ENCODE peak calls at places on chromosomes 7 and 10, in six cellular contexts. U is NCI-H1417; Y is stimulated activated CD4-positive, alpha-beta T cell treated with anti-CD3 and anti-CD28 coated beads, Interleukin-12 subunit alpha, Interleukin-12 subunit beta, amount 100 ng/mL, for 48 hours; C is occipital lobe; J is activated CD4-positive, alpha-beta T cell treated with anti-CD3 and anti-CD28 coated beads, Interleukin-2, amount 50 U/mL, for 24 hours; L is astrocyte. I is an unnamed sample.

GRCh38 chr7:72408966-72409637 is 3.0 kb downstream of the CALN1 start:
- DNase-seq in U (no peak), Y (no peak), C (no peak), J (no peak), L (no peak), I (no peak)

GRCh38 chr10:72794260-72794659 is 99.3 kb upstream of the OIT3 start:
- DNase-seq in U (no peak), Y (no peak), C (no peak), J (no peak), L (no peak), I (no peak)

GRCh38 chr10:99370993-99371392 is 41.8 kb downstream of the CNNM1 start:
- DNase-seq in U (no peak), Y (no peak), C (no peak), J (no peak), L (peak), I (no peak)

GRCh38 chr10:125093199-125093841 is 67.0 kb downstream of the CTBP2 start:
- DNase-seq in U (no peak), Y (no peak), C (no peak), J (no peak), L (peak), I (no peak)

GRCh38 chr7:114930107-114930521 is 8.2 kb downstream of the MDFIC start:
- DNase-seq in U (no peak), Y (no peak), C (no peak), J (no peak), L (no peak), I (no peak)

GRCh38 chr10:43221419-43222293 is 45.2 kb downstream of the RASGEF1A start:
- DNase-seq in U (no peak), Y (no peak), C (no peak), J (no peak), L (no peak), I (no peak)

GRCh38 chr10:46545861-46546590 is 10.4 kb downstream of the GPRIN2 start:
- DNase-seq in U (no peak), Y (no peak), C (no peak), J (no peak), L (no peak), I (no peak)

GRCh38 chr7:28297821-28298439 is 114.4 kb upstream of the CREB5 start:
- DNase-seq in U (no peak), Y (no peak), C (no peak), J (no peak), L (no peak), I (peak)

GRCh38 chr7:92133737-92134270 is 473 bp downstream of the CYP51A1 start:
- DNase-seq in U (peak), Y (peak), C (peak), J (peak), L (peak), I (peak)

GRCh38 chr10:28453926-28454325 is 79.0 kb upstream of the WAC start:
- DNase-seq in U (no peak), Y (no peak), C (no peak), J (no peak), L (no peak), I (no peak)

GRCh38 chr10:69439813-69440506 is 11.3 kb upstream of the TSPAN15 start:
- DNase-seq in U (peak), Y (no peak), C (no peak), J (no peak), L (no peak), I (no peak)

GRCh38 chr10:119479048-119479394 is 63.5 kb downstream of the RGS10 start:
- DNase-seq in U (no peak), Y (no peak), C (no peak), J (no peak), L (no peak), I (no peak)

GRCh38 chr10:77687018-77687417 is 49.4 kb upstream of the KCNMA1 start:
- DNase-seq in U (no peak), Y (no peak), C (no peak), J (no peak), L (no peak), I (no peak)

GRCh38 chr10:76251773-76252617 is 820.6 kb downstream of the LRMDA start:
- DNase-seq in U (no peak), Y (no peak), C (no peak), J (no peak), L (peak), I (no peak)

GRCh38 chr7:85529197-85529596 is 342.3 kb upstream of the SEMA3D start:
- DNase-seq in U (no peak), Y (no peak), C (no peak), J (no peak), L (peak), I (no peak)

I was measured in stimulated activated naive B cell treated with anti-CD40 and anti-IgM and Interleukin-4, amounts not matched to agents 10 μg/mL and 1 μg/mL and 100 μg/mL, for 72 hours.